ENCODE peak calls at places on chromosomes 2 and 18, in four cellular contexts. G is K562, F is H1, O is HepG2. E is an unnamed sample.

GRCh38 chr2:237210297-237210696 is 124.6 kb downstream of the COPS8 start:
- DNase-seq in G (no peak), F (no peak), O (no peak), E (no peak)

GRCh38 chr2:8551622-8552074 is 130.2 kb upstream of the ID2 start:
- DNase-seq in G (no peak), F (no peak), O (no peak), E (no peak)

GRCh38 chr18:69785466-69785865 is 162.2 kb downstream of the CD226 start:
- DNase-seq in G (no peak), F (no peak), O (no peak), E (no peak)

GRCh38 chr2:196213252-196213651 is 41.9 kb upstream of the STK17B start:
- DNase-seq in G (no peak), F (no peak), O (no peak), E (no peak)

GRCh38 chr2:229598227-229598626 is 116.1 kb downstream of the DNER start:
- DNase-seq in G (no peak), F (no peak), O (no peak), E (no peak)

GRCh38 chr2:198928026-198928425 is 529.7 kb downstream of the SATB2 start:
- DNase-seq in G (no peak), F (no peak), O (no peak), E (no peak)

GRCh38 chr2:120736202-120736954 is 710 bp downstream of the GLI2 start:
- DNase-seq in G (no peak), F (peak), O (no peak), E (peak)

GRCh38 chr2:86027196-86027912 is 78.3 kb downstream of the POLR1A start:
- DNase-seq in G (no peak), F (no peak), O (no peak), E (no peak)

GRCh38 chr18:79488311-79489047 is 92.7 kb downstream of the NFATC1 start:
- DNase-seq in G (no peak), F (no peak), O (no peak), E (no peak)

GRCh38 chr2:3040819-3041218 is 336.8 kb downstream of the EIPR1 start:
- DNase-seq in G (no peak), F (no peak), O (no peak), E (no peak)

GRCh38 chr2:213150315-213150951 is 979 bp downstream of the IKZF2 start:
- DNase-seq in G (no peak), F (peak), O (no peak), E (no peak)

GRCh38 chr2:134333646-134334189 is 79.8 kb downstream of the MGAT5 start:
- DNase-seq in G (no peak), F (no peak), O (no peak), E (no peak)

GRCh38 chr2:3665886-3666612 is 8.0 kb downstream of the ALLC start:
- DNase-seq in G (no peak), F (peak), O (peak), E (no peak)

GRCh38 chr18:78975282-78975681 is 4.3 kb upstream of the SALL3 start:
- DNase-seq in G (no peak), F (no peak), O (no peak), E (no peak)

GRCh38 chr2:202429164-202429980 is 53.2 kb downstream of the BMPR2 start:
- DNase-seq in G (no peak), F (no peak), O (no peak), E (no peak)

GRCh38 chr2:38978504-38978903 is 88.8 kb downstream of the ARHGEF33 start:
- DNase-seq in G (no peak), F (no peak), O (no peak), E (no peak)

GRCh38 chr2:241499146-241499965 is 9.0 kb downstream of the STK25 start:
- DNase-seq in G (no peak), F (no peak), O (no peak), E (no peak)

GRCh38 chr2:238635637-238636036 is 208.9 kb downstream of the ASB1 start:
- DNase-seq in G (no peak), F (peak), O (no peak), E (no peak)

GRCh38 chr2:18435425-18436037 is 124.9 kb downstream of the RDH14 start:
- DNase-seq in G (no peak), F (peak), O (peak), E (peak)

GRCh38 chr2:12732663-12733062 is 15.9 kb downstream of the TRIB2 start:
- DNase-seq in G (no peak), F (no peak), O (no peak), E (no peak)

GRCh38 chr2:176844461-176844860 is 368.1 kb upstream of the HNRNPA3 start:
- DNase-seq in G (no peak), F (no peak), O (no peak), E (no peak)

GRCh38 chr18:50193796-50194622 is 938 bp downstream of the MYO5B start:
- DNase-seq in G (no peak), F (peak), O (no peak), E (no peak)

GRCh38 chr2:187174582-187174981 is 273.5 kb downstream of the CALCRL start:
- DNase-seq in G (peak), F (no peak), O (peak), E (no peak)

GRCh38 chr18:62242955-62243354 is 55.9 kb downstream of the RELCH start:
- DNase-seq in G (no peak), F (no peak), O (no peak), E (no peak)

GRCh38 chr18:68428026-68428425 is 286.9 kb downstream of the TMX3 start:
- DNase-seq in G (no peak), F (no peak), O (no peak), E (no peak)

GRCh38 chr2:8314063-8314462 is 367.8 kb upstream of the ID2 start:
- DNase-seq in G (peak), F (peak), O (no peak), E (no peak)

GRCh38 chr2:121279476-121279875 is 5.5 kb downstream of the TFCP2L1 start:
- DNase-seq in G (no peak), F (no peak), O (no peak), E (no peak)

GRCh38 chr2:26649992-26650712 is 9.0 kb upstream of the CIB4 start:
- DNase-seq in G (no peak), F (no peak), O (no peak), E (no peak)

GRCh38 chr2:239444626-239445625 is 44.1 kb upstream of the HDAC4 start:
- DNase-seq in G (no peak), F (no peak), O (peak), E (no peak)

GRCh38 chr2:27099334-27099955 is 12.9 kb downstream of the KHK start:
- DNase-seq in G (no peak), F (no peak), O (no peak), E (no peak)

GRCh38 chr18:48694295-48694694 is 155.5 kb downstream of the CTIF start:
- DNase-seq in G (no peak), F (no peak), O (no peak), E (no peak)

GRCh38 chr18:49151482-49151881 is 200.7 kb upstream of the SMAD7 start:
- DNase-seq in G (no peak), F (no peak), O (no peak), E (no peak)

GRCh38 chr2:232315049-232315922 is 63.3 kb upstream of the ALPP start:
- DNase-seq in G (no peak), F (no peak), O (no peak), E (no peak)

GRCh38 chr2:60880988-60881932 is at the start of gene REL:
- DNase-seq in G (peak), F (peak), O (peak), E (peak)
- TF ChIP-seq CTCF in G (peak), F (peak), O (peak), E (no peak)

GRCh38 chr18:22858121-22858520 is 75.0 kb upstream of the RBBP8 start:
- DNase-seq in G (no peak), F (no peak), O (no peak), E (no peak)

GRCh38 chr18:22860807-22861206 is 72.3 kb upstream of the RBBP8 start:
- DNase-seq in G (no peak), F (no peak), O (no peak), E (no peak)

DNA sequence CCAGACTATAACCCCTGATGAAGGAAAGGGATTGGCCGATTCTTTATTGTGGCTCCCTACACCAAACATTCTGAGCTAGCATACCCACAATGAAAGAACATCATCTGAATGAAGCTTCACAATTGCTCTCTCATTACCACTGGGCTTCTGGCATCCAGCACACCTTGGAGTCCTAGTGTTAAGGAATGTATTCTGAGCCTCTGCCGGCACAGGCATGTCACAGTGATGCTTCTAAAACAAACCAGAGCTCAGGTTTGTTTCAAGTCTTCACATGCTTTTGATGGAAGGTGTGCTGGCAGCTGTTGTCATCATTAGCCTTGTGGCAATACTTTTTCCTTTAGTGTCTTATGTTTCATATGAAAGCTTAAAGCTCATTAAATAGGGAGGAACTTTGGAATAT is 76.3 kb upstream of the RBBP8 start:
- DNase-seq in G (no peak), F (no peak), O (no peak), E (no peak)
- TF ChIP-seq CEBPB in G (no peak), F (no peak), O (no peak), E (no peak)

GRCh38 chr2:52775674-52776073 is 991.9 kb upstream of the CHAC2 start:
- DNase-seq in G (no peak), F (no peak), O (no peak), E (no peak)
- TF ChIP-seq CHD2 in G (no peak), F (no peak), O (no peak), E (no peak)

GRCh38 chr2:117917223-117917917 is 96.5 kb downstream of the CCDC93 start:
- DNase-seq in G (no peak), F (no peak), O (peak), E (peak)
- TF ChIP-seq CTCF in G (no peak), F (no peak), O (peak), E (no peak)

E was measured in A549.